ENCODE peak calls at places on chromosomes 5 and 9, in ten cellular contexts. Z, Y, D, A, J, G, C, H, I and Q are unnamed samples. For H3K27me3, the result is how much of the 10 kb centered on the place peaks cover.

GRCh38 chr5:39015743-39016586 is 58.2 kb downstream of the RICTOR start:
- DNase-seq in D (no peak), I (no peak), H (no peak), Y (peak), Z (no peak), J (no peak), G (no peak), A (no peak), C (no peak), Q (no peak)

GRCh38 chr9:70466976-70467551 is 52.6 kb upstream of the KLF9 start:
- DNase-seq in Z (no peak), A (no peak), J (no peak), G (no peak), C (no peak), D (no peak), H (no peak), Y (no peak), I (no peak), Q (no peak)

GRCh38 chr9:73014011-73014410 is 61.2 kb upstream of the ALDH1A1 start:
- DNase-seq in C (no peak), H (no peak), I (no peak), J (no peak), Z (no peak), A (no peak), D (no peak), Y (no peak), G (no peak), Q (no peak)

GRCh38 chr5:130168211-130168610 is 263.9 kb downstream of the CHSY3 start:
- DNase-seq in A (no peak), J (no peak), G (no peak), Z (no peak), I (no peak), H (no peak), C (no peak), Y (no peak), D (no peak), Q (no peak)

GRCh38 chr5:134595458-134595838 is 37.2 kb downstream of the SAR1B start:
- DNase-seq in Y (no peak), Z (no peak), G (no peak), A (no peak), I (no peak), D (no peak), J (no peak), H (no peak), C (no peak), Q (no peak)

GRCh38 chr5:35230043-35230611 is at the start of gene PRLR:
- DNase-seq in D (peak), Z (peak), C (peak), I (peak), A (peak), Y (peak), G (peak), H (no peak), J (peak), Q (peak)

GRCh38 chr9:20884985-20885593 is 146.4 kb downstream of the HACD4 start:
- DNase-seq in C (peak), D (peak), J (peak), H (peak), Z (no peak), A (peak), G (peak), Y (peak), I (peak), Q (no peak)

GRCh38 chr9:134443169-134444039 is 117.1 kb downstream of the RXRA start:
- DNase-seq in H (peak), Z (peak), A (peak), I (peak), D (peak), G (peak), J (peak), C (peak), Y (peak), Q (peak)

GRCh38 chr9:101848485-101848919 is 110.1 kb upstream of the GRIN3A start:
- DNase-seq in C (no peak), G (no peak), H (no peak), A (no peak), D (no peak), I (no peak), Z (no peak), Y (no peak), J (no peak), Q (no peak)

GRCh38 chr5:163408311-163408923 is 29.0 kb upstream of the CCNG1 start:
- DNase-seq in Y (peak), A (peak), J (peak), H (peak), D (peak), I (peak), Z (no peak), G (peak), C (peak), Q (no peak)

GRCh38 chr5:36507332-36507952 is 99.0 kb upstream of the SLC1A3 start:
- DNase-seq in I (peak), A (peak), C (peak), G (peak), H (peak), J (peak), Y (peak), D (peak), Z (peak), Q (no peak)

GRCh38 chr5:75640395-75640794 is 29.1 kb downstream of the ANKDD1B start:
- DNase-seq in C (no peak), J (no peak), H (no peak), D (no peak), A (no peak), Y (no peak), Z (no peak), G (no peak), I (no peak), Q (no peak)

GRCh38 chr5:79540939-79541338 is 27.0 kb upstream of the HOMER1 start:
- DNase-seq in H (no peak), A (no peak), G (no peak), J (no peak), C (no peak), Z (no peak), D (no peak), Y (peak), I (no peak), Q (no peak)

GRCh38 chr5:79536193-79536906 is 22.4 kb upstream of the HOMER1 start:
- DNase-seq in A (no peak), Z (no peak), H (no peak), D (no peak), C (no peak), G (no peak), J (no peak), Y (no peak), I (no peak), Q (no peak)

GRCh38 chr5:79535477-79536192 is 21.7 kb upstream of the HOMER1 start:
- DNase-seq in Z (no peak), Y (peak), H (no peak), D (no peak), J (no peak), A (no peak), G (no peak), I (no peak), C (no peak), Q (no peak)
- TF ChIP-seq CTCF in Z (no peak), Y (peak), H (no peak), D (peak), J (no peak), A (no peak), G (peak), I (no peak), C (peak), Q (no peak)

DNA sequence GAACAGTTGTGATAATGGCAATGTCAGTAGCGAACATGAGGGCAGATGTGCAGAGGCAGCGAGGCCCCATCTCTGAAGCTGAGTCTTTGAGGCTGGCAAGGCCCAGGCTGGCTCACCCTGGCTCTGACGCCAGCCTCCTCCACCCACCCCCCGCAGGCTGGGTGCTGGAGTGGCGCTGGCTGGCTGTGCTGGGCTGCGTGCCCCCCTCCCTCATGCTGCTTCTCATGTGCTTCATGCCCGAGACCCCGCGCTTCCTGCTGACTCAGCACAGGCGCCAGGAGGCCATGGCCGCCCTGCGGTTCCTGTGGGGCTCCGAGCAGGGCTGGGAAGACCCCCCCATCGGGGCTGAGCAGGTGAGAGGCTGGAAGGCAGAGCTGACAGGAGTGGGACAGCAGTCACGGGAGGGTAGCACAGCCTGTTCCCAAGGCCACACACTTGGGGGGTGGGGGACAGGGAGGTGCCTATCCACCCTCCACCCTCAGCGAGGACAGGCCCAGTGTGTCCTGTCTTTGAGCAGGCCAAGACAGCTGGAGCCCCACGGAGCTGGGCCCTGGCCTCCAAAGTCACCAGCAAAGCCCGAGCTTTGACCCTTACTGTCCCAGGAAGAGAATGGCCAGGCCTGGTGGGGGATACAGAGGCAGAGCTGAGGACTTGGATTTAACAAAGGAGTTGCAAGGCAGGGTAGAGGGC is 5.6 kb downstream of the SLC2A8 start:
- DNase-seq in I (no peak), D (no peak), C (no peak), A (no peak), J (no peak), H (peak), Z (peak), G (no peak), Y (no peak), Q (no peak)
- H3K27me3 ChIP-seq in I (under half), D (under half), C (under half), A (under half), J (under half), H (under half), Z (under half), G (under half), Y (under half), Q (under half)

GRCh38 chr9:91905958-91906585 is 44.0 kb downstream of the ROR2 start:
- DNase-seq in C (peak), A (peak), J (no peak), I (no peak), D (peak), G (peak), H (no peak), Y (no peak), Z (no peak), Q (no peak)
- H3K4me3 ChIP-seq in C (peak), A (peak), J (no peak), I (peak), D (peak), G (peak), H (peak), Y (no peak), Z (peak), Q (no peak)

GRCh38 chr5:99070355-99070754 is 141.5 kb upstream of the CHD1 start:
- DNase-seq in Y (no peak), J (no peak), A (no peak), G (no peak), C (no peak), D (no peak), H (no peak), I (no peak), Z (no peak), Q (no peak)
- TF ChIP-seq CTCF in Y (no peak), J (no peak), A (no peak), G (no peak), C (no peak), D (no peak), H (no peak), I (no peak), Z (no peak), Q (no peak)